ENCODE peak calls at places on chromosome 7, in six cellular contexts. F is Jurkat, Clone E6-1; K is PC-3; U is skeletal muscle cell; S is GM06990; R is suprapubic skin. H is an unnamed sample.

GRCh38 chr7:41268874-41269273 is 434.0 kb downstream of the INHBA start:
- DNase-seq in F (no peak), K (no peak), U (no peak), S (no peak), R (no peak), H (no peak)

GRCh38 chr7:138608292-138608691 is 92.9 kb downstream of the SVOPL start:
- DNase-seq in F (no peak), K (no peak), U (peak), S (peak), R (no peak), H (peak)

GRCh38 chr7:15068324-15068723 is 165.8 kb upstream of the DGKB start:
- DNase-seq in F (no peak), K (no peak), U (no peak), S (no peak), R (no peak), H (no peak)

GRCh38 chr7:36670585-36671431 is 53.5 kb downstream of the AOAH start:
- DNase-seq in F (peak), K (peak), U (no peak), S (no peak), R (no peak), H (peak)

GRCh38 chr7:5333121-5334050 is 50.6 kb downstream of the SLC29A4 start:
- DNase-seq in F (no peak), K (no peak), U (no peak), S (peak), R (no peak), H (no peak)

GRCh38 chr7:108313086-108313485 is 143.2 kb downstream of the NRCAM start:
- DNase-seq in F (no peak), K (no peak), U (no peak), S (no peak), R (no peak), H (no peak)

GRCh38 chr7:133419036-133419435 is 166.2 kb downstream of the EXOC4 start:
- DNase-seq in F (no peak), K (no peak), U (no peak), S (no peak), R (no peak), H (no peak)

GRCh38 chr7:131900785-131901287 is 344.4 kb upstream of the PODXL start:
- DNase-seq in F (no peak), K (no peak), U (no peak), S (no peak), R (no peak), H (no peak)

GRCh38 chr7:134288265-134288664 is 28.5 kb downstream of the SLC35B4 start:
- DNase-seq in F (no peak), K (no peak), U (no peak), S (no peak), R (no peak), H (no peak)

GRCh38 chr7:27606270-27607209 is 56.1 kb downstream of the HIBADH start:
- DNase-seq in F (no peak), K (peak), U (peak), S (no peak), R (no peak), H (peak)

GRCh38 chr7:105003275-105003674 is 10.7 kb upstream of the KMT2E start:
- DNase-seq in F (no peak), K (peak), U (no peak), S (no peak), R (no peak), H (no peak)

GRCh38 chr7:121016976-121017375 is 28.5 kb downstream of the CPED1 start:
- DNase-seq in F (no peak), K (peak), U (peak), S (no peak), R (no peak), H (no peak)

DNA sequence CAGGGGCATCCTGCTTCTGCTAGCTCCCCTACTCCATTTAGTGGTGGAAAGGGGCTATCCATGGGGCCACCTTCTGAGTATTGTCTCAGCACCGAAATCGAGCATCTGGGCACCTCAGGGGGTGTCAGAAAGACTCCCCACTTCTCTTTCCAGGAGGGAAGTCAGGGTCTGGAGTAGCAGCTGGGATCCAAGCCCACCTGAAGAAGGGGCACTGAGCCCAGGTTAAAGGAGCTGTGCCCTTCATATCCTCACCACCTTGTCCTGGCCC is 2.6 kb downstream of the FLNC start:
- DNase-seq in F (no peak), K (no peak), U (no peak), S (no peak), R (no peak), H (no peak)
- H3K4me3 ChIP-seq in F (no peak), K (peak), U (peak), S (no peak), R (peak), H (peak)

GRCh38 chr7:156158213-156158612 is 345.9 kb upstream of the SHH start:
- DNase-seq in F (no peak), K (no peak), U (no peak), S (no peak), R (no peak), H (no peak)

GRCh38 chr7:156155988-156156733 is 343.9 kb upstream of the SHH start:
- DNase-seq in F (no peak), K (no peak), U (no peak), S (no peak), R (no peak), H (no peak)

GRCh38 chr7:156157409-156158012 is 345.2 kb upstream of the SHH start:
- DNase-seq in F (no peak), K (no peak), U (no peak), S (no peak), R (no peak), H (no peak)

GRCh38 chr7:156158693-156159092 is 346.4 kb upstream of the SHH start:
- DNase-seq in F (no peak), K (no peak), U (no peak), S (no peak), R (no peak), H (no peak)

DNA sequence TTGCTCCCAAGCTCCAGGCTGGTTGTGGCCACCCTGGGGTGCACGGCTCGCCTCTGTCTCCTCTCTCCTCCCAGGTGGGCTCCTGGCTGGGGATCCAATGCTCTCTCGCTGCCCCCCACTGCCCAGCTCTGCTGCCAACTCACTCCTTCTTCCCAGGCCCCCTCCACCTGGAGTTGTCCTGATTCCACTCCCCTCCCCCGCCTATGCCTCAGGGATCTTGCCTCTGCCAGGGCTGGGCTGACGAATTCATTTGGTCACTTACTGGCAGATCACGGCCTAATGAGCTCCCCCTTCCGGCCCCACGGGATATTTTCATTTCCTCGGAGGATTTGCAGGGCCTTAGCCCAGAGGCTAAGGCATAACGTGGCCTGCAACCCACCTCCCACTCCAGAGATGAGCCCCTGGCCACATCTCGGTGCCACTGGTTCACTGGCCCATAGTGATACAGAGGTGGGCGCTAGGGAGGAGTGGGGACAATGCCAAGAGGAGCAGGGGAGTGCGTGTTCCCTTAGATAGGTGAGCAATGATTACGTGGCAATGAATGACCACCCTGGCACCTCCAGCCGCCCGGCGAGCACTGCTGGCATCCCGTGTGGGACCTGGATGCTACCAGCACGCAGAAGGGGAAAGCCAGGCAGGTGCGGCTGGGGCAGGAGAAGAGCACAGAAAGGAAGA is 344.6 kb upstream of the SHH start:
- DNase-seq in F (no peak), K (peak), U (no peak), S (no peak), R (no peak), H (peak)
- H3K4me3 ChIP-seq in F (no peak), K (no peak), U (no peak), S (no peak), R (no peak), H (no peak)

DNA sequence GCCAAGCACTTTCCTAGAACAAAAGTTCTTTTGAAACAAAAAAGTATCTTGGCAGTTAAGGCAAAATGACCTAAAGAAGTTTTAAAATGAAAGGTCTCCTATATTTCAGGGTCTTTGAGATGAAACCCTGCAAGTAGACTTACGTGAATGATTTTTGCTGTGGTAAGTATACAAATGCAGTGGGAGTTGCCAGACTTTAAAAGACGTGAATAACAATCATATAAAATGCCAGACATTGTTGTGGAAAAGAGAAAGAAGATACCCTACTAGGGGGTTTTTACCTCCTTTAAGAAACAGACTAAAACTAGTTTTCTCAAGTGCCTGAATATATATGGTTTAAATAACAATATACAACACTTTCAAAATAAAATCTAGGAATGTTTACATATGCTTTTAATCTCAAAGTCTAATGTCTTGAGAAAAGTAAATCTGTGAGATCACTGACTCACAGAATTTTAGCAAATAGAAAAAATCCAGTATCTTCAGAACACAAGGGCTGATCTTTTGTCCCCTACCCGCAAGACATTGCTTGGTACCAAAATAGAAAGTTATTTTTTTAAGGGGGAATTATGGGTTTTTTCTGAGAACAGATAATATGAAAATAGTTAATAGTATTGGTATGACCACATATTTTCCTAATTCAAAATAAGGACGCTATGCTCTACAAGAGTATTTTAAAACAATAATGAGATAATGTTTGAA is 29.5 kb downstream of the LRRC17 start:
- DNase-seq in F (no peak), K (no peak), U (no peak), S (no peak), R (no peak), H (no peak)
- H3K4me3 ChIP-seq in F (no peak), K (no peak), U (no peak), S (no peak), R (no peak), H (no peak)

GRCh38 chr7:25262586-25262985 is 34.3 kb upstream of the NPVF start:
- DNase-seq in F (no peak), K (peak), U (no peak), S (no peak), R (no peak), H (no peak)

GRCh38 chr7:25259487-25260243 is 31.4 kb upstream of the NPVF start:
- DNase-seq in F (peak), K (peak), U (peak), S (peak), R (peak), H (peak)

GRCh38 chr7:25261545-25262135 is 33.4 kb upstream of the NPVF start:
- DNase-seq in F (peak), K (no peak), U (no peak), S (no peak), R (no peak), H (no peak)

GRCh38 chr7:25263292-25263691 is 35.0 kb upstream of the NPVF start:
- DNase-seq in F (no peak), K (no peak), U (no peak), S (no peak), R (no peak), H (no peak)

DNA sequence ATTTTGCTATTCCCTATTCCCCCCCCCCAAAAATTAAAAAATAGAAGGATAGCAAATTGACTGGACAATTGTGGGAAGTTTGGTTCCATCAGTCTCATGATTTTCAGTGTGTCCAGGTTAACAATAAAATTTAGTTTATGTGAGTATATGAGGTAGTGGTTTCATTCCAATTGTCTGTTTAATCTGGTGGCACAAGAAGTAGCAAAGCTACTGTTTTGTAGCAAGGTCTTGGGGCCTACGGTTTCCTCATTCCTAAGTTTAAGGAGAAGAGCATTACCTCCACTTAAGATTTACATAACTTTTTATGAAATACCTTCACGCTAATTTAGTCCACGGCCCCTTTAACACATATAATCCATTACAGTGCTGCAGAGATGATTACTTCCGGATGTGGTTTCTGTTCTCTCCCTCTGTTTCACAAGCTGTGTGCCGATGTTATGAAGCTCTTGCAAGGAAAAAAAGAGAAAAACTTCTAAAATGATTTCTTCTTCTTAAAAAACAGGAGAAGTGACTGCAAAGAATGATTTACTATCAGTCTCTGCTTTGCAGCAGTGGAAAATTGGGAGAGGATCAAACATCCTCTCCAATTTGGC is 32.7 kb upstream of the NPVF start:
- DNase-seq in F (peak), K (no peak), U (peak), S (peak), R (no peak), H (no peak)
- H3K4me3 ChIP-seq in F (peak), K (no peak), U (peak), S (no peak), R (no peak), H (no peak)

GRCh38 chr7:151431281-151431767 is 8.6 kb downstream of the CRYGN start:
- DNase-seq in F (no peak), K (no peak), U (no peak), S (no peak), R (no peak), H (no peak)

GRCh38 chr7:151429232-151429554 is 10.7 kb downstream of the CRYGN start:
- DNase-seq in F (no peak), K (no peak), U (no peak), S (no peak), R (no peak), H (no peak)

GRCh38 chr7:151429555-151430331 is 10.2 kb downstream of the CRYGN start:
- DNase-seq in F (peak), K (peak), U (no peak), S (no peak), R (peak), H (no peak)

GRCh38 chr7:151431768-151432311 is 8.1 kb downstream of the CRYGN start:
- DNase-seq in F (no peak), K (no peak), U (no peak), S (no peak), R (no peak), H (no peak)

GRCh38 chr7:151430391-151431205 is 9.3 kb downstream of the CRYGN start:
- DNase-seq in F (no peak), K (no peak), U (no peak), S (no peak), R (no peak), H (no peak)
- H3K4me3 ChIP-seq in F (no peak), K (no peak), U (no peak), S (no peak), R (no peak), H (no peak)